ENCODE peak calls at places on chromosomes 2 and 18, in six cellular contexts. Z is globus pallidus; B is small intestine; Q is activated T-helper 9 cell treated with anti-CD3 and anti-CD28 coated beads, Interleukin-2, amount 50 U/mL, for 16 hours; U is stimulated activated naive CD8-positive, alpha-beta T cell treated with anti-CD3 and anti-CD28 coated beads, Interleukin-15, amount 100 ng/mL, for 72 hours; I is activated T-helper 1 cell treated with anti-CD3 and anti-CD28 coated beads, Interleukin-12 subunit alpha, Interleukin-12 subunit beta, Interleukin-2, Interleukin-4 antibody, amounts not matched to agents 30 ng/mL and 10 ng/mL and 1 ng/mL, durations not matched to agents 14 hours and 24 hours and 36 hours. M is an unnamed sample.

GRCh38 chr2:17765423-17765822 is 11.5 kb downstream of the GEN1 start:
- DNase-seq in Z (no peak), B (peak), Q (no peak), U (no peak), I (no peak), M (no peak)

GRCh38 chr2:42492691-42493467 is 903 bp downstream of the KCNG3 start:
- DNase-seq in Z (no peak), B (peak), Q (no peak), U (peak), I (peak), M (peak)

GRCh38 chr2:237558918-237559645 is 7.3 kb upstream of the PRLH start:
- DNase-seq in Z (no peak), B (no peak), Q (no peak), U (no peak), I (no peak), M (peak)

GRCh38 chr18:4403836-4404235 is 51.3 kb downstream of the DLGAP1 start:
- DNase-seq in Z (no peak), B (no peak), Q (no peak), U (no peak), I (no peak), M (no peak)

GRCh38 chr2:215684448-215685217 is 248.8 kb upstream of the FN1 start:
- DNase-seq in Z (no peak), B (no peak), Q (no peak), U (no peak), I (no peak), M (no peak)

GRCh38 chr2:72137498-72138010 is 10.1 kb downstream of the CYP26B1 start:
- DNase-seq in Z (no peak), B (peak), Q (peak), U (peak), I (peak), M (peak)

GRCh38 chr2:37570773-37571570 is 100.5 kb downstream of the CDC42EP3 start:
- DNase-seq in Z (no peak), B (no peak), Q (no peak), U (no peak), I (no peak), M (no peak)

GRCh38 chr2:105919191-105919811 is 174.6 kb downstream of the NCK2 start:
- DNase-seq in Z (peak), B (peak), Q (no peak), U (no peak), I (no peak), M (peak)

GRCh38 chr2:8729939-8730338 is 48.1 kb downstream of the ID2 start:
- DNase-seq in Z (no peak), B (no peak), Q (no peak), U (no peak), I (no peak), M (no peak)

GRCh38 chr2:186349508-186349907 is 136.6 kb upstream of the ZC3H15 start:
- DNase-seq in Z (no peak), B (peak), Q (no peak), U (no peak), I (no peak), M (no peak)

GRCh38 chr2:67008114-67008513 is 389.0 kb upstream of the ETAA1 start:
- DNase-seq in Z (no peak), B (no peak), Q (no peak), U (no peak), I (no peak), M (no peak)

GRCh38 chr2:173652731-173653426 is 298.2 kb downstream of the CDCA7 start:
- DNase-seq in Z (no peak), B (peak), Q (no peak), U (no peak), I (no peak), M (no peak)

GRCh38 chr2:173016451-173016850 is 59.2 kb upstream of the MAP3K20 start:
- DNase-seq in Z (no peak), B (no peak), Q (no peak), U (no peak), I (no peak), M (no peak)

GRCh38 chr2:42974697-42975357 is 182.4 kb upstream of the HAAO start:
- DNase-seq in Z (peak), B (peak), Q (peak), U (peak), I (peak), M (peak)

GRCh38 chr2:168849610-168850009 is 40.6 kb downstream of the SPC25 start:
- DNase-seq in Z (no peak), B (peak), Q (no peak), U (no peak), I (no peak), M (peak)

GRCh38 chr2:180657054-180657453 is 323.4 kb upstream of the UBE2E3 start:
- DNase-seq in Z (no peak), B (peak), Q (no peak), U (no peak), I (no peak), M (no peak)

GRCh38 chr2:5176764-5177163 is 515.4 kb upstream of the SOX11 start:
- DNase-seq in Z (no peak), B (no peak), Q (no peak), U (no peak), I (no peak), M (no peak)

GRCh38 chr18:79872852-79873444 is 75.2 kb downstream of the KCNG2 start:
- DNase-seq in Z (no peak), B (no peak), Q (no peak), U (no peak), I (no peak), M (no peak)

GRCh38 chr2:168801961-168802824 is at the start of gene NOSTRIN:
- DNase-seq in Z (no peak), B (peak), Q (no peak), U (no peak), I (no peak), M (peak)

GRCh38 chr2:105337122-105338019 is at the start of gene C2orf49:
- DNase-seq in Z (peak), B (peak), Q (peak), U (peak), I (peak), M (peak)

GRCh38 chr2:161122772-161123530 is 37.3 kb upstream of the TANK start:
- DNase-seq in Z (peak), B (peak), Q (no peak), U (no peak), I (no peak), M (peak)

GRCh38 chr18:29496276-29496675 is 1319.3 kb upstream of the CDH2 start:
- DNase-seq in Z (no peak), B (no peak), Q (no peak), U (no peak), I (no peak), M (no peak)